ENCODE peak calls at places on chromosomes 16 and 17, in five cellular contexts. H is uterus; P is right lobe of liver; J is mammary epithelial cell; S is CD8-positive, alpha-beta T cell. R is an unnamed sample.

GRCh38 chr16:68289621-68290329 is 21.0 kb downstream of the SLC7A6OS start:
- DNase-seq in H (no peak), J (no peak), P (no peak), S (peak), R (no peak)

GRCh38 chr16:27265982-27266381 is 2.6 kb downstream of the NSMCE1 start:
- DNase-seq in S (no peak), J (no peak), P (no peak), H (no peak), R (no peak)

GRCh38 chr16:87582221-87582965 is 19.9 kb upstream of the JPH3 start:
- DNase-seq in J (no peak), H (peak), S (no peak), P (no peak), R (no peak)

GRCh38 chr17:65156185-65156834 is 19.1 kb downstream of the RGS9 start:
- DNase-seq in S (no peak), P (no peak), J (no peak), H (no peak), R (no peak)

GRCh38 chr17:79733692-79734070 is 2.9 kb downstream of the ENPP7 start:
- DNase-seq in H (no peak), S (no peak), J (no peak), P (no peak), R (no peak)

GRCh38 chr16:4682616-4683254 is 10.6 kb upstream of the NUDT16L1 start:
- DNase-seq in S (no peak), P (no peak), J (peak), H (peak), R (no peak)

GRCh38 chr17:5500247-5500803 is 14.0 kb downstream of the MIS12 start:
- DNase-seq in J (no peak), H (no peak), S (no peak), P (no peak), R (no peak)

GRCh38 chr17:9976283-9977009 is 71.4 kb upstream of the RCVRN start:
- DNase-seq in P (no peak), J (no peak), H (no peak), S (no peak), R (no peak)

GRCh38 chr17:75854881-75855309 is 240 bp downstream of the WBP2 start:
- DNase-seq in P (no peak), S (no peak), H (no peak), J (no peak), R (no peak)

GRCh38 chr17:52546493-52546892 is 388.0 kb upstream of the CA10 start:
- DNase-seq in J (no peak), P (no peak), H (no peak), S (no peak), R (no peak)

GRCh38 chr16:24996301-24996700 is 18.9 kb downstream of the ARHGAP17 start:
- DNase-seq in H (no peak), J (no peak), P (no peak), S (no peak), R (no peak)

GRCh38 chr17:78970834-78971763 is 8.6 kb downstream of the LGALS3BP start:
- DNase-seq in P (peak), H (peak), S (peak), J (peak), R (no peak)

GRCh38 chr17:57294629-57295501 is 38.5 kb downstream of the MSI2 start:
- DNase-seq in J (peak), S (peak), P (no peak), H (no peak), R (no peak)

GRCh38 chr16:50684823-50685455 is 3.8 kb upstream of the SNX20 start:
- DNase-seq in P (no peak), H (no peak), S (no peak), J (no peak), R (no peak)

GRCh38 chr16:11677451-11677951 is 9.2 kb downstream of the SNN start:
- DNase-seq in J (peak), H (no peak), P (no peak), S (no peak), R (no peak)
- H3K27ac ChIP-seq in J (peak), H (no peak), P (peak), S (no peak), R (no peak)

GRCh38 chr17:17235212-17236174 is 1.5 kb downstream of the FLCN start:
- DNase-seq in H (no peak), J (peak), P (no peak), S (no peak), R (peak)

GRCh38 chr17:17236295-17237025 is 508 bp downstream of the FLCN start:
- DNase-seq in H (no peak), J (peak), P (peak), S (no peak), R (peak)

GRCh38 chr17:17241656-17242055 is 4.7 kb upstream of the FLCN start:
- DNase-seq in S (no peak), P (no peak), H (no peak), J (no peak), R (no peak)

GRCh38 chr17:17239832-17240231 is 2.9 kb upstream of the FLCN start:
- DNase-seq in S (no peak), P (no peak), J (no peak), H (no peak), R (no peak)

DNA sequence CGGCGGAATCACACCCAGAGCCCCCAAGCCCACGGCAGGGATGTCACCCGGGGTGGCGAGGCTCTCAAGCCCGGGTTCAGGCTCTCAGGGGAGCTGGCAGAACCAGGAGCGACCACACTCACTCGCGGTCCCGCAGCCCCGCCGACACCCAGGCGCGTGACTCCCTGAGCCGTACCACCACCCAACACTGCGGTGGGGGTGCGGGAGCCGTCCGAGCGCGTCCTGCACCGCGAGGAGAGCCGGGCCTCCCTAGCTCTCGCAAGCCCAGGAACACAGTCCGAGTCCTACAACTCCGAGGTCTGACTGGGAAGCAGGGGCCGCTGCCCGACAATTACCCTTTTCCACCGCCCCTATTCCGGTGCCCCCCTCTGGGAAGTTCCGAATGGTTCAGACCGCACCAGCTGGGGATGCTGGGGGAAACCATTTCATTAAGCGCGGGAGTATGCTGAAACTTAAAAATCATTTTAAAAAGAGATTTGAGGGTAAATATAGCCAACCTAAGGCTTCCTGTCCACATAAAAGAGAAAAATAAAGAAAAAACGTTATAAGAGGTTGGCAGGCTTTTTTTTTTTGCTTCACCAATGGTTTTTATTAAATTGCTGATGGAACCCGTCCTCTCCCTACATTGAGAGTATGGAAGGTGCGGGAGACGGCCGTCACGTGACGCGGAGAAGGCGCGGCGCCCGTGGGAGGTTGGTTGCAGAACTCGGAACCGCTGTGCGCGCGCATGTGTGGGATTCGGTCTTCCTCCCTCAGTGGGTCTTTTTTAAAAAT is at the start of gene FLCN:
- DNase-seq in S (peak), J (peak), P (peak), H (peak), R (peak)
- TF ChIP-seq CTCF in S (no peak), J (no peak), P (no peak), H (no peak), R (no peak)

GRCh38 chr16:70725912-70726828 is 40.3 kb upstream of the MTSS2 start:
- DNase-seq in S (no peak), J (no peak), H (peak), P (no peak), R (no peak)
- H3K27ac ChIP-seq in S (no peak), J (no peak), H (peak), P (peak), R (no peak)

GRCh38 chr16:58409316-58409973 is 17.2 kb downstream of the GINS3 start:
- DNase-seq in P (no peak), J (peak), S (no peak), H (peak), R (peak)
- TF ChIP-seq CTCF in P (no peak), J (no peak), S (no peak), H (no peak), R (no peak)

GRCh38 chr16:70570967-70571570 is 47.5 kb downstream of the SF3B3 start:
- DNase-seq in P (no peak), J (no peak), S (no peak), H (no peak), R (no peak)

GRCh38 chr16:70573451-70574121 is 50.0 kb downstream of the SF3B3 start:
- DNase-seq in S (no peak), H (no peak), J (peak), P (no peak), R (peak)

GRCh38 chr16:70572050-70572925 is 48.7 kb downstream of the SF3B3 start:
- DNase-seq in H (no peak), S (no peak), P (no peak), J (no peak), R (no peak)

GRCh38 chr16:70571623-70572022 is 48.0 kb downstream of the SF3B3 start:
- DNase-seq in J (no peak), P (no peak), S (no peak), H (no peak), R (no peak)

GRCh38 chr16:70572926-70573270 is 49.3 kb downstream of the SF3B3 start:
- DNase-seq in S (no peak), P (no peak), H (no peak), J (no peak), R (no peak)
- H3K27ac ChIP-seq in S (no peak), P (peak), H (peak), J (no peak), R (no peak)

GRCh38 chr16:85210423-85211169 is 98.3 kb upstream of the CIBAR2 start:
- DNase-seq in S (no peak), H (no peak), P (no peak), J (peak), R (peak)

GRCh38 chr16:85208643-85209520 is 96.6 kb upstream of the CIBAR2 start:
- DNase-seq in S (no peak), H (no peak), J (no peak), P (no peak), R (no peak)

GRCh38 chr16:85208181-85208580 is 95.9 kb upstream of the CIBAR2 start:
- DNase-seq in J (no peak), S (no peak), P (peak), H (no peak), R (no peak)

GRCh38 chr16:85211247-85211910 is 99.1 kb upstream of the CIBAR2 start:
- DNase-seq in S (no peak), J (peak), P (no peak), H (no peak), R (no peak)

DNA sequence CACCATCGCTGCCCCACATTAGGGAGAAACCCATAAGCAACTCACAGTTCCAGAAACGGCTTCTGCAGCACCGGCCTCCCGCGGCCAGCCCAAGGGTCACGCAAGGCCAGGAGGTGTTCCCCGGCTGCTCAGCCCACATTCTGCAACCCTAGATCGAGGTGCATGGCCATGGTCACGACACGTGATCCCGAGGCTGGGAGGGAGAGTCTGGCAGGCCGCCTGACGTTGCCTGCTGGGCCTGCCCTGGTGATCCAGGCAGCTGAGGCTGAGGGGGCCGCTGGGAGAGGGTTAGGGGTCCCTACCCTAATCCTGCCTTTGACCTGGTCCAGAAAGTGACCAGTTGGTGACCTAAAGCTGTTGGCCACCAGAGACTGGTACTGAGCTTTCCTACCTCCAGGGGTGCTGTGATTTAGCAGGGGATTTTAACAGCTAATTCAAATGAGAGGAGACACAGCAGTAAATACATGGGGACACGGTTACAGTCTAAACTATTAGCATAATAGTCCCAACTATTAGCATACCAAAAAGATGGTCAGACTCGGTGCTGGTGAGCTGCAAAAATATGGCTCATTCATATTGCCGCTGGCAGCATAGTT is 97.4 kb upstream of the CIBAR2 start:
- DNase-seq in H (no peak), P (peak), S (no peak), J (no peak), R (no peak)
- TF ChIP-seq CTCF in H (no peak), P (no peak), S (no peak), J (no peak), R (no peak)

R was measured in foreskin keratinocyte.